ENCODE peak calls at places on chromosomes 4 and X, in six cellular contexts. D, V, Z, P, S and J are unnamed samples.

GRCh38 chr4:131499139-131499873 is 1649.8 kb upstream of the PCDH10 start:
- DNase-seq in V (no peak), S (no peak), P (peak; percentile 33), Z (no peak), D (no peak), J (peak; percentile 81)

GRCh38 chrX:46580613-46581012 is 7.0 kb downstream of the CHST7 start:
- DNase-seq in D (no peak), Z (no peak), P (no peak), S (no peak), V (no peak), J (no peak)

GRCh38 chr4:53267026-53267425 is 98.8 kb downstream of the SCFD2 start:
- DNase-seq in V (no peak), P (no peak), S (no peak), D (no peak), Z (no peak), J (no peak)

GRCh38 chr4:97911236-97911906 is 231.9 kb downstream of the STPG2 start:
- DNase-seq in P (no peak), V (no peak), S (no peak), Z (no peak), D (no peak), J (no peak)

GRCh38 chrX:67607436-67607835 is 63.6 kb downstream of the AR start:
- DNase-seq in S (no peak), D (no peak), Z (no peak), P (peak; percentile 59), V (no peak), J (peak; percentile 90)

GRCh38 chr4:879730-880079 is 52.4 kb downstream of the GAK start:
- DNase-seq in D (no peak), P (no peak), Z (no peak), S (no peak), V (no peak), J (peak; percentile 16)

GRCh38 chr4:70508801-70509200 is 9.6 kb upstream of the AMTN start:
- DNase-seq in S (no peak), P (peak; percentile 68), V (no peak), D (no peak), Z (no peak), J (no peak)

GRCh38 chr4:102454981-102455690 is 46.0 kb upstream of the NFKB1 start:
- DNase-seq in S (no peak), V (no peak), P (no peak), Z (peak; percentile 50), D (no peak), J (no peak)

GRCh38 chr4:6190486-6190885 is 9.9 kb downstream of the JAKMIP1 start:
- DNase-seq in P (no peak), S (no peak), V (no peak), D (no peak), Z (no peak), J (no peak)

GRCh38 chr4:118273642-118274041 is 79.2 kb downstream of the PRSS12 start:
- DNase-seq in D (no peak), V (no peak), P (no peak), Z (no peak), S (no peak), J (no peak)

GRCh38 chrX:135740683-135741149 is 27.3 kb downstream of the CT45A3 start:
- DNase-seq in S (no peak), Z (peak; percentile 23), P (no peak), V (peak; percentile 2), D (no peak), J (no peak)

GRCh38 chr4:176789955-176790354 is 2.8 kb downstream of the VEGFC start:
- DNase-seq in D (no peak), Z (no peak), P (peak; percentile 76), V (no peak), S (peak; percentile 11), J (peak; percentile 92)

GRCh38 chr4:4334798-4335520 is 44.9 kb downstream of the ZBTB49 start:
- DNase-seq in Z (peak; percentile 68), D (no peak), P (peak; percentile 48), S (peak; percentile 81), V (peak; percentile 78), J (peak; percentile 37)

GRCh38 chr4:20422398-20422797 is 170.7 kb downstream of the SLIT2 start:
- DNase-seq in S (peak; percentile 59), V (peak; percentile 55), Z (peak; percentile 56), D (no peak), P (peak; percentile 64), J (peak; percentile 65)

GRCh38 chr4:174461438-174462106 is 60.7 kb downstream of the HPGD start:
- DNase-seq in P (no peak), S (peak; percentile 8), Z (peak; percentile 59), D (no peak), V (no peak), J (peak; percentile 29)

GRCh38 chr4:27701563-27701962 is 840.9 kb downstream of the STIM2 start:
- DNase-seq in V (no peak), S (no peak), P (no peak), Z (no peak), D (no peak), J (no peak)

GRCh38 chr4:99815597-99816011 is 1.0 kb upstream of the DAPP1 start:
- DNase-seq in D (no peak), P (peak; percentile 16), Z (peak; percentile 81), S (peak; percentile 76), V (peak; percentile 82), J (peak; percentile 49)

GRCh38 chr4:180060159-180060889 is 2182.9 kb upstream of the TENM3 start:
- DNase-seq in V (no peak), S (no peak), D (no peak), P (no peak), Z (no peak), J (peak; percentile 2)
- TF ChIP-seq CTCF in V (peak; percentile 16), S (no peak), D (no peak), P (no peak), Z (no peak), J (no peak)

DNA sequence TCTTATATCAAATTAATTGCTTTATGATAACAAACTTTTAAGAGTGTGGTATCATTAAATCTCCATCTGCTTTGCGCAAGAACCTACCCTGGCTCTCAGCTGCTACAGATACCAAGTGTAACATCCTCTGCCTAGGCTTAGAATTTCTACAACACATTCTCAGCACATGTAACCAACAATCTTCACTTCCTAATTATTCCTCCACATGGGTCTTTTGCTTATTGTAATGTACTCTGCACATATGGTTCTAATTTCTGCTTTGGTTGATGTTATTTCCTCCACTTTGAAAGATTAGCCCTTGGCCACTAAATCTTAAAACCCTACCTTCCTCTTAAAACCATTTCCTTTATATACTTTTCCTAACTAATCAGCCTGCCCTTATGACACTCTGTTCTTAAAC is 242.4 kb downstream of the ARHGAP24 start:
- DNase-seq in V (no peak), Z (no peak), S (no peak), D (no peak), P (peak; percentile 58), J (peak; percentile 76)
- H3K4me3 ChIP-seq in V (no peak overlapping the region), Z (no peak overlapping the region), S (no peak overlapping the region), D (no peak overlapping the region), P (no peak overlapping the region), J (no peak overlapping the region)

GRCh38 chr4:26058537-26058936 is 144.5 kb downstream of the SMIM20 start:
- DNase-seq in D (no peak), Z (no peak), P (no peak), V (peak; percentile 81), S (peak; percentile 79), J (no peak)
- TF ChIP-seq CTCF in D (no peak), Z (no peak), P (no peak), V (no peak), S (no peak), J (no peak)

DNA sequence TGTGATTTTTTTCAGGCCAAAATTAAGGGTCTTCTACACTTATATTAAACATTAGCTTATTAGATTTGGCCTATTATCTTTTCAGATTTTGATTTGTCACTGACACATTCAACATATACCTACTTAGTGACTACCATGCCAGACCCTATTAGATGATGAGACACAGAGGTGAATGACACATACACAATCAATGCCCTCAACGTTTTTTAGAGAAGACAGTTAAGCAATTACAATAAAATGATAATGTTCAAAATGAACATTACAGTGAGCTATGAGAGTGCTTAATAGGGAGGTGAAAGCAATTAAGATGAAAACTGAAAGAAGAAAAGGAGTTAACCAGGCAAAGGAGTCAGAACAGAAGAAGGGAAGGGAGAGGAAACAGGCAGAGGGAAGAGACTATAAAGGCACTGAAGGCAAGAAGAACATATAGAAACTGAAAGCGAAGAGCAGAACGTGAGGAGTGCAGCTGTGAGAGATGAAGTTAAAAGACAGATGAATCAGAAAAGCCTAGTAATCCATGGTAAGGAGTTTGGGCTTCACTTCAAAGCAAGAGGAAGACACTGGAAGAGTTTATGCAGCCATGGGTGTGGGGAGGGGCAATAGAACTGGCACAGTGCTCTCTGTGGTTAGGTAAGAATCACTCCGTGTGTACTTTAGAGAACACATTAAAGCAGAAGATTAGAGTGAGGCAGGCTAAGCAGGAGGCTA is 119.0 kb downstream of the REELD1 start:
- DNase-seq in S (no peak), D (no peak), P (peak; percentile 54), V (no peak), Z (no peak), J (peak; percentile 92)
- H3K4me3 ChIP-seq in S (no peak overlapping the region), D (no peak overlapping the region), P (peak overlapping the region; percentile 22), V (no peak overlapping the region), Z (no peak overlapping the region), J (peak overlapping the region; percentile 8)